ENCODE peak calls at places on chromosomes 12 and 14, in four cellular contexts. Z is activated effector memory CD4-positive, alpha-beta T cell treated with Interleukin-2 at 50 U/mL for 16 hours; I is kidney; B is Ammon's horn. K is an unnamed sample.

GRCh38 chr12:121238604-121239334 is 28.8 kb downstream of the P2RX4 start:
- DNase-seq in Z (no peak), I (no peak), B (no peak), K (no peak)

GRCh38 chr12:49189731-49190314 is 943 bp upstream of the TUBA1A start:
- DNase-seq in Z (no peak), I (no peak), B (no peak), K (no peak)

GRCh38 chr14:35068238-35069012 is 22.4 kb downstream of the FAM177A1 start:
- DNase-seq in Z (no peak), I (no peak), B (no peak), K (no peak)

GRCh38 chr14:67167420-67168109 is 21.7 kb upstream of the GARIN2 start:
- DNase-seq in Z (no peak), I (no peak), B (no peak), K (no peak)

GRCh38 chr12:67354966-67355365 is 85.8 kb downstream of the CAND1 start:
- DNase-seq in Z (no peak), I (no peak), B (no peak), K (no peak)

GRCh38 chr14:85444685-85445084 is 85.3 kb upstream of the FLRT2 start:
- DNase-seq in Z (no peak), I (no peak), B (no peak), K (no peak)

GRCh38 chr12:62703011-62703380 is 232.0 kb downstream of the PPM1H start:
- DNase-seq in Z (no peak), I (no peak), B (no peak), K (no peak)

GRCh38 chr12:111257435-111257902 is 111.4 kb downstream of the PHETA1 start:
- DNase-seq in Z (no peak), I (no peak), B (no peak), K (no peak)

GRCh38 chr12:105670664-105671063 is 340.2 kb downstream of the C12orf75 start:
- DNase-seq in Z (no peak), I (no peak), B (no peak), K (no peak)

K was measured in upper lobe of left lung.